ENCODE peak calls at places on chromosomes 2 and 18, in six cellular contexts. O is GM10248, I is GDM1, D is esophagus squamous epithelium, A is cardiac muscle cell, L is endothelial cell of umbilical vein. Y is an unnamed sample.

GRCh38 chr2:100268986-100269385 is 53.3 kb downstream of the LONRF2 start:
- DNase-seq in D (no peak), A (no peak), I (no peak), O (no peak), L (no peak), Y (no peak)

GRCh38 chr18:63253428-63254372 is 65.9 kb downstream of the BCL2 start:
- DNase-seq in O (no peak), D (no peak), I (no peak), L (no peak), A (no peak), Y (no peak)

GRCh38 chr2:234816491-234816890 is 135.3 kb upstream of the SH3BP4 start:
- DNase-seq in D (no peak), A (no peak), I (no peak), O (no peak), L (no peak), Y (no peak)

GRCh38 chr2:61205132-61205531 is 43.1 kb downstream of the C2orf74 start:
- DNase-seq in I (no peak), L (no peak), A (no peak), O (no peak), D (no peak), Y (no peak)

GRCh38 chr2:47299555-47299954 is 103.4 kb upstream of the MSH2 start:
- DNase-seq in D (no peak), I (no peak), A (no peak), O (no peak), L (no peak), Y (no peak)

GRCh38 chr2:216606551-216607527 is 26.4 kb upstream of the IGFBP2 start:
- DNase-seq in O (peak), A (peak), D (no peak), L (no peak), I (no peak), Y (peak)

GRCh38 chr2:227846831-227847230 is 24.6 kb upstream of the DAW1 start:
- DNase-seq in I (no peak), L (no peak), A (no peak), O (no peak), D (no peak), Y (no peak)

GRCh38 chr2:5921081-5921642 is 229.0 kb downstream of the SOX11 start:
- DNase-seq in L (no peak), O (no peak), I (no peak), A (peak), D (no peak), Y (no peak)

GRCh38 chr2:55401124-55401523 is 18.5 kb downstream of the CCDC88A start:
- DNase-seq in A (no peak), I (no peak), O (no peak), D (no peak), L (no peak), Y (no peak)

GRCh38 chr2:10188211-10188610 is 65.7 kb downstream of the RRM2 start:
- DNase-seq in O (no peak), I (no peak), D (no peak), A (no peak), L (peak), Y (peak)

GRCh38 chr18:44579028-44579692 is 101.5 kb upstream of the SETBP1 start:
- DNase-seq in O (peak), D (no peak), A (peak), L (no peak), I (peak), Y (no peak)

GRCh38 chr2:10167316-10167715 is 44.8 kb downstream of the RRM2 start:
- DNase-seq in A (no peak), L (no peak), I (no peak), D (no peak), O (no peak), Y (no peak)

GRCh38 chr2:8607591-8607990 is 74.3 kb upstream of the ID2 start:
- DNase-seq in I (no peak), D (no peak), L (no peak), A (no peak), O (no peak), Y (no peak)

GRCh38 chr2:39008663-39009062 is 112.2 kb downstream of the SOS1 start:
- DNase-seq in I (no peak), D (no peak), L (peak), O (peak), A (no peak), Y (no peak)

GRCh38 chr18:957829-958228 is 53.2 kb downstream of the ADCYAP1 start:
- DNase-seq in O (no peak), I (no peak), A (peak), D (no peak), L (no peak), Y (no peak)

GRCh38 chr2:9230051-9230802 is 23.6 kb downstream of the ASAP2 start:
- DNase-seq in O (no peak), D (no peak), A (no peak), I (no peak), L (no peak), Y (no peak)

GRCh38 chr2:174972924-174973323 is 32.3 kb downstream of the CHN1 start:
- DNase-seq in O (no peak), D (no peak), L (peak), A (no peak), I (no peak), Y (no peak)

GRCh38 chr2:25368650-25369049 is 26.9 kb upstream of the DNMT3A start:
- DNase-seq in I (no peak), D (no peak), A (no peak), L (no peak), O (no peak), Y (no peak)

Y was measured in dermis blood vessel endothelial cell.